ENCODE peak calls at places on chromosomes 11 and 22, in four cellular contexts. One of them, this sample, is unnamed.
A peak's percentile ranks its signal among the peaks of the same experiment; 100 is the strongest.

GRCh38 chr11:113725883-113726405 is 19.8 kb upstream of the TMPRSS5 start:
- DNase-seq in left ventricle myocardium inferior: no peak
- DNase-seq in endothelial cell of umbilical vein: no peak
- DNase-seq in HFF-Myc: no peak
- DNase-seq in this sample: no peak

GRCh38 chr22:31230871-31231621 is 18.9 kb downstream of the LIMK2 start:
- DNase-seq in HFF-Myc: no peak
- DNase-seq in left ventricle myocardium inferior: no peak
- DNase-seq in endothelial cell of umbilical vein: peak; percentile 92
- DNase-seq in this sample: no peak

GRCh38 chr22:24947383-24947782 is 889 bp upstream of the LHFPL7 start:
- DNase-seq in HFF-Myc: no peak
- DNase-seq in left ventricle myocardium inferior: no peak
- DNase-seq in endothelial cell of umbilical vein: no peak
- DNase-seq in this sample: no peak

GRCh38 chr11:94018721-94019120 is 2.4 kb upstream of the HEPHL1 start:
- DNase-seq in left ventricle myocardium inferior: no peak
- DNase-seq in endothelial cell of umbilical vein: no peak
- DNase-seq in HFF-Myc: no peak
- DNase-seq in this sample: no peak

GRCh38 chr22:18067121-18067520 is 10.7 kb upstream of the PEX26 start:
- DNase-seq in HFF-Myc: no peak
- DNase-seq in left ventricle myocardium inferior: no peak
- DNase-seq in endothelial cell of umbilical vein: no peak
- DNase-seq in this sample: no peak

GRCh38 chr11:121236115-121237001 is 56.2 kb upstream of the SC5D start:
- DNase-seq in endothelial cell of umbilical vein: peak; percentile 4
- DNase-seq in left ventricle myocardium inferior: no peak
- DNase-seq in HFF-Myc: no peak
- DNase-seq in this sample: no peak

GRCh38 chr11:76835030-76835429 is 25.7 kb upstream of the ACER3 start:
- DNase-seq in endothelial cell of umbilical vein: no peak
- DNase-seq in HFF-Myc: no peak
- DNase-seq in left ventricle myocardium inferior: no peak
- DNase-seq in this sample: no peak

GRCh38 chr11:118547132-118547531 is 16.1 kb downstream of the TMEM25 start:
- DNase-seq in HFF-Myc: no peak
- DNase-seq in endothelial cell of umbilical vein: no peak
- DNase-seq in left ventricle myocardium inferior: no peak
- DNase-seq in this sample: no peak

GRCh38 chr22:27987557-27987956 is 68.5 kb upstream of the PITPNB start:
- DNase-seq in endothelial cell of umbilical vein: no peak
- DNase-seq in HFF-Myc: peak; percentile 31
- DNase-seq in left ventricle myocardium inferior: no peak
- DNase-seq in this sample: peak; percentile 74

GRCh38 chr11:128261011-128261421 is 326.3 kb downstream of the ETS1 start:
- DNase-seq in endothelial cell of umbilical vein: no peak
- DNase-seq in left ventricle myocardium inferior: no peak
- DNase-seq in HFF-Myc: no peak
- DNase-seq in this sample: no peak

GRCh38 chr22:41256254-41256897 is 15.6 kb upstream of the CHADL start:
- DNase-seq in left ventricle myocardium inferior: no peak
- DNase-seq in endothelial cell of umbilical vein: peak; percentile 45
- DNase-seq in HFF-Myc: peak; percentile 17
- DNase-seq in this sample: peak; percentile 26

GRCh38 chr11:68355471-68355870 is 43.1 kb downstream of the LRP5 start:
- DNase-seq in endothelial cell of umbilical vein: no peak
- DNase-seq in HFF-Myc: no peak
- DNase-seq in left ventricle myocardium inferior: no peak
- DNase-seq in this sample: no peak

GRCh38 chr11:45233121-45233803 is 52.9 kb downstream of the SYT13 start:
- DNase-seq in HFF-Myc: peak; percentile 22
- DNase-seq in left ventricle myocardium inferior: peak; percentile 66
- DNase-seq in endothelial cell of umbilical vein: peak; percentile 52
- DNase-seq in this sample: no peak

GRCh38 chr11:19738124-19738523 is 25.5 kb downstream of the NAV2 start:
- DNase-seq in endothelial cell of umbilical vein: no peak
- DNase-seq in left ventricle myocardium inferior: no peak
- DNase-seq in HFF-Myc: peak; percentile 22
- DNase-seq in this sample: no peak

GRCh38 chr11:61609000-61609969 is 28.4 kb upstream of the SYT7 start:
- DNase-seq in left ventricle myocardium inferior: no peak
- DNase-seq in HFF-Myc: no peak
- DNase-seq in endothelial cell of umbilical vein: no peak
- DNase-seq in this sample: no peak

GRCh38 chr11:109695696-109696095 is 273.7 kb downstream of the C11orf87 start:
- DNase-seq in left ventricle myocardium inferior: no peak
- DNase-seq in endothelial cell of umbilical vein: no peak
- DNase-seq in HFF-Myc: no peak
- DNase-seq in this sample: no peak

GRCh38 chr11:131744847-131745246 is 374.4 kb downstream of the NTM start:
- DNase-seq in HFF-Myc: no peak
- DNase-seq in endothelial cell of umbilical vein: peak; percentile 71
- DNase-seq in left ventricle myocardium inferior: no peak
- DNase-seq in this sample: no peak

GRCh38 chr22:48825802-48826520 is 1001.7 kb downstream of the BRD1 start:
- DNase-seq in left ventricle myocardium inferior: no peak
- DNase-seq in endothelial cell of umbilical vein: no peak
- DNase-seq in HFF-Myc: no peak
- DNase-seq in this sample: no peak

GRCh38 chr22:32855023-32855756 is 53.7 kb downstream of the TIMP3 start:
- DNase-seq in endothelial cell of umbilical vein: no peak
- DNase-seq in HFF-Myc: no peak
- DNase-seq in left ventricle myocardium inferior: no peak
- DNase-seq in this sample: no peak

GRCh38 chr11:79902493-79902892 is 461.7 kb upstream of the TENM4 start:
- DNase-seq in left ventricle myocardium inferior: no peak
- DNase-seq in endothelial cell of umbilical vein: no peak
- DNase-seq in HFF-Myc: no peak
- DNase-seq in this sample: no peak

GRCh38 chr11:117986981-117987495 is 844 bp downstream of the IL10RA start:
- DNase-seq in endothelial cell of umbilical vein: no peak
- DNase-seq in HFF-Myc: no peak
- DNase-seq in left ventricle myocardium inferior: no peak
- DNase-seq in this sample: no peak

GRCh38 chr11:36532908-36533601 is 23.0 kb upstream of the TRAF6 start:
- DNase-seq in left ventricle myocardium inferior: no peak
- DNase-seq in HFF-Myc: no peak
- DNase-seq in endothelial cell of umbilical vein: no peak
- DNase-seq in this sample: no peak

GRCh38 chr11:18599739-18600230 is at the start of gene MISFA:
- DNase-seq in endothelial cell of umbilical vein: no peak
- DNase-seq in left ventricle myocardium inferior: no peak
- DNase-seq in HFF-Myc: no peak
- DNase-seq in this sample: no peak

GRCh38 chr11:20729597-20730095 is 60.3 kb downstream of the NELL1 start:
- DNase-seq in left ventricle myocardium inferior: no peak
- DNase-seq in HFF-Myc: no peak
- DNase-seq in endothelial cell of umbilical vein: no peak
- DNase-seq in this sample: no peak

GRCh38 chr11:94731921-94732601 is 36.1 kb upstream of the AMOTL1 start:
- DNase-seq in HFF-Myc: peak; percentile 87
- DNase-seq in endothelial cell of umbilical vein: peak; percentile 38
- DNase-seq in left ventricle myocardium inferior: no peak
- DNase-seq in this sample: peak; percentile 70

GRCh38 chr11:123478352-123478986 is 48.4 kb downstream of the GRAMD1B start:
- DNase-seq in HFF-Myc: peak; percentile 71
- DNase-seq in endothelial cell of umbilical vein: peak; percentile 76
- DNase-seq in left ventricle myocardium inferior: no peak
- DNase-seq in this sample: peak; percentile 76

GRCh38 chr11:119320593-119321524 is 3.9 kb upstream of the MCAM start:
- DNase-seq in left ventricle myocardium inferior: peak; percentile 74
- DNase-seq in HFF-Myc: no peak
- DNase-seq in endothelial cell of umbilical vein: peak; percentile 73
- DNase-seq in this sample: no peak

GRCh38 chr22:22085702-22086500 is 103.3 kb upstream of the TOP3B start:
- DNase-seq in HFF-Myc: no peak
- DNase-seq in left ventricle myocardium inferior: no peak
- DNase-seq in endothelial cell of umbilical vein: no peak
- DNase-seq in this sample: no peak

GRCh38 chr11:19714093-19714386 is 1.4 kb downstream of the NAV2 start:
- DNase-seq in HFF-Myc: no peak
- DNase-seq in endothelial cell of umbilical vein: peak; percentile 46
- DNase-seq in left ventricle myocardium inferior: no peak
- DNase-seq in this sample: no peak

GRCh38 chr11:122998727-122999370 is 17.2 kb upstream of the BSX start:
- DNase-seq in HFF-Myc: no peak
- DNase-seq in endothelial cell of umbilical vein: no peak
- DNase-seq in left ventricle myocardium inferior: no peak
- DNase-seq in this sample: no peak

GRCh38 chr11:9886595-9886994 is 222.7 kb downstream of the SWAP70 start:
- DNase-seq in left ventricle myocardium inferior: no peak
- DNase-seq in endothelial cell of umbilical vein: no peak
- DNase-seq in HFF-Myc: no peak
- DNase-seq in this sample: no peak

GRCh38 chr11:73271936-73272679 is at the start of gene P2RY6:
- DNase-seq in endothelial cell of umbilical vein: no peak
- DNase-seq in HFF-Myc: peak; percentile 11
- DNase-seq in left ventricle myocardium inferior: no peak
- DNase-seq in this sample: no peak

GRCh38 chr11:22974251-22974650 is 114.0 kb upstream of the CCDC179 start:
- DNase-seq in HFF-Myc: no peak
- DNase-seq in left ventricle myocardium inferior: no peak
- DNase-seq in endothelial cell of umbilical vein: no peak
- DNase-seq in this sample: no peak

GRCh38 chr11:36375348-36376314 is 79.5 kb downstream of the PRR5L start:
- DNase-seq in left ventricle myocardium inferior: no peak
- DNase-seq in HFF-Myc: no peak
- DNase-seq in endothelial cell of umbilical vein: peak; percentile 25
- DNase-seq in this sample: no peak

DNA sequence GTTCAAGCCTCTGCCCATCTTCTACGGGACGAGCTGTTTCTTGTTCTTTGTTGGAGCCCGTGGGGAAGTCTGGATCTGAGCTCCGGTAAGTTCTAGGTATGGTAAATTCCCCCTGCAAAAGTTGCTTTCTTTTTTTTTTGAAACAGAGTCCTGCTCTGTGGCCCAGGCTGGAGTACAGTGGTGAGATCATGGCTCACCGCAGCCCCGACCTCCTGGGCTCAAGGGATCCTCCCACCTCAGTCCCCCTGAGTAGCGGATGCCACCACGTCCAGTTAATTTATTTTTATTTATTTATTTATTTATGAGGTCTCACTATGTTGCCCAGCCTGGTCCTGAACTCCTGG is 35.5 kb upstream of the MOB2 start:
- DNase-seq in HFF-Myc: no peak
- DNase-seq in left ventricle myocardium inferior: no peak
- DNase-seq in endothelial cell of umbilical vein: no peak
- DNase-seq in this sample: no peak
- H3K4me3 ChIP-seq in HFF-Myc: no peak overlapping the region
- H3K4me3 ChIP-seq in left ventricle myocardium inferior: no peak overlapping the region
- H3K4me3 ChIP-seq in endothelial cell of umbilical vein: no peak overlapping the region
- H3K4me3 ChIP-seq in this sample: no peak overlapping the region

GRCh38 chr11:92346220-92346619 is 121.6 kb downstream of the FAT3 start:
- DNase-seq in endothelial cell of umbilical vein: no peak
- DNase-seq in HFF-Myc: no peak
- DNase-seq in left ventricle myocardium inferior: no peak
- DNase-seq in this sample: no peak

GRCh38 chr11:92342034-92342433 is 117.4 kb downstream of the FAT3 start:
- DNase-seq in left ventricle myocardium inferior: no peak
- DNase-seq in endothelial cell of umbilical vein: no peak
- DNase-seq in HFF-Myc: no peak
- DNase-seq in this sample: no peak

GRCh38 chr11:92347404-92347803 is 122.8 kb downstream of the FAT3 start:
- DNase-seq in HFF-Myc: no peak
- DNase-seq in endothelial cell of umbilical vein: no peak
- DNase-seq in left ventricle myocardium inferior: no peak
- DNase-seq in this sample: no peak

GRCh38 chr11:92340839-92341238 is 116.2 kb downstream of the FAT3 start:
- DNase-seq in endothelial cell of umbilical vein: no peak
- DNase-seq in HFF-Myc: peak; percentile 11
- DNase-seq in left ventricle myocardium inferior: no peak
- DNase-seq in this sample: no peak

GRCh38 chr11:92342886-92343285 is 118.3 kb downstream of the FAT3 start:
- DNase-seq in HFF-Myc: no peak
- DNase-seq in left ventricle myocardium inferior: no peak
- DNase-seq in endothelial cell of umbilical vein: no peak
- DNase-seq in this sample: no peak
- TF ChIP-seq CTCF in HFF-Myc: no peak
- TF ChIP-seq CTCF in left ventricle myocardium inferior: no peak
- TF ChIP-seq CTCF in endothelial cell of umbilical vein: no peak
- TF ChIP-seq CTCF in this sample: no peak

DNA sequence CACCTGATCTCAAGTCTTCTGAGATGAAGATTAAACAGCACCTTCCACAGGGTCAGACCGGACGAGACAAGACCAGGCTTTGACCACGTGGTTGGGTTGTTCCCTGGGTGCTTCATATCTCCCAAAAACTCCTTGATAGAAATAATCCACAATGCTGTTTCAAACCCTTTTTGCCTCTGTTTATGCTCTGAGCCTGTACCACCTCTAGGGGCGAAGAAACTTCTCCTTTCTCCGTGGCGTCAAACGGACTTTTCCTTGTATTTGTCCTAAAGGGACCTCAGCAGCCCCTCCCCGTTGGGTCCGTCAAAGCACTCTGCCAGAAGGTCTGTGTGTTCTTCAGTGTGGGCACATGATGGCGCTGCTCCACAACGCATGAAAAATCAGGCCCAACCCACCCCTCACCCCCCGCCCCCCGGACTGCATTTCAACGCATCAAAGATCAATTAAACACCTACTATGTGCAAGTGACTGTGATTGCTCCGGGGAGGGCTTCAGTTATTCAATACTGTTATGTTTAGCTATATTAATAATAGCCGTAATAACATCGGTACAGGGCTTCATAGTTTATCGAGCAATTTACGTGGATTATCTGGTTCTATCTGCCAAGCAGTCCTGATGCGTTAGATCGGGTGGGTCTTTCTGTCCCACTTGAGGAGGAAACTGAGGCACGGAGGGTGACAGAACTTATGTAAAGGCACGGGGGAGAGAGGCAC is 17.3 kb upstream of the EIF3D start:
- DNase-seq in endothelial cell of umbilical vein: peak; percentile 54
- DNase-seq in HFF-Myc: no peak
- DNase-seq in left ventricle myocardium inferior: peak; percentile 24
- DNase-seq in this sample: peak; percentile 43
- H3K4me3 ChIP-seq in endothelial cell of umbilical vein: no peak overlapping the region
- H3K4me3 ChIP-seq in HFF-Myc: no peak overlapping the region
- H3K4me3 ChIP-seq in left ventricle myocardium inferior: no peak overlapping the region
- H3K4me3 ChIP-seq in this sample: no peak overlapping the region

DNA sequence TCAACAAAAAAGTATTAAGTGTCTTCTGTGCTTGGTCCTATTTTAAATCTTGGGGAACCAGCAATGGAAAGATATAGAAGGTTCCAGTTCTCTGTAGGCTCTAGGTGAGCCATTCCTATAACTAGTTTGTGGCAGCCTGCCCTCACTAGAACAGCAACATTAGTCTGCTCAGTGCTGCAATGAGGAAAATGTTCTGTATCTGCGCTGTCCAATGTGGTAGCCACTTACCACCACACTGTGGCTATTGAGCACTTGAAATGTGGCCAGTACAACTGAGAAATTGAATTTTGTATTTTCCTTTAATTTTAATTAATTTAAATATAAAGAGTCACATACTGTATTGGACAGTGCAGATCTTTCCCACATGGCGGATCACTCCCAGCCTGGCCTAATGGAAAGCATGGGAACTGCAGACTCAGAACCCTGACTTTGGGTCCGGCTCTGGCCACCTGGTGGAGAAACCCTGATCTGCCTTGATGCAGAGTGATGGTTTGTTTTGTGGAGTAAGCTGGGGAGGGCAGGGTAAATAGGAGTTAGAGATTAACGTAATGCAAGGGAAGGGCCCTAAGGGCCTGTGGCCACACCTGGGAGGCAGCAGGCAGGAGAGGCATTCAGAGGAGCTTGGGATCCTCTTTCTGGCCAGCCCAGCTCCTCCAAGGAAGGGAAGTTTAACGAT is 101.0 kb downstream of the ME3 start:
- DNase-seq in HFF-Myc: no peak
- DNase-seq in endothelial cell of umbilical vein: peak; percentile 37
- DNase-seq in left ventricle myocardium inferior: no peak
- DNase-seq in this sample: no peak
- TF ChIP-seq CTCF in HFF-Myc: peak; percentile 59
- TF ChIP-seq CTCF in endothelial cell of umbilical vein: peak; percentile 56
- TF ChIP-seq CTCF in left ventricle myocardium inferior: peak; percentile 22
- TF ChIP-seq CTCF in this sample: peak; percentile 40